ENCODE peak calls at places on chromosome 19, in five cellular contexts. S is NCI-H2029; F is T-cell; D is T-helper 1 cell; H is CD4-positive, alpha-beta T cell. J is an unnamed sample.

GRCh38 chr19:47848871-47849473 is 10.1 kb upstream of the TPRX2 start:
- DNase-seq in D (no peak), H (peak), S (no peak), F (peak), J (peak)

GRCh38 chr19:10145031-10145430 is 25.3 kb upstream of the EIF3G start:
- DNase-seq in H (no peak), F (no peak), D (no peak), S (no peak), J (no peak)

GRCh38 chr19:16678498-16678897 is 17.6 kb downstream of the TMEM38A start:
- DNase-seq in S (no peak), D (no peak), F (no peak), H (no peak), J (no peak)

GRCh38 chr19:14337510-14337909 is 43.7 kb upstream of the ADGRE5 start:
- DNase-seq in F (peak), D (no peak), S (peak), H (peak), J (no peak)

GRCh38 chr19:11578342-11579142 is 1.1 kb upstream of the ACP5 start:
- DNase-seq in S (no peak), D (peak), H (peak), F (peak), J (peak)

GRCh38 chr19:50358483-50359431 is 6.7 kb downstream of the NAPSA start:
- DNase-seq in H (peak), D (peak), F (peak), S (peak), J (peak)

GRCh38 chr19:1853295-1854031 is 5.2 kb upstream of the REXO1 start:
- DNase-seq in S (peak), D (peak), H (peak), F (peak), J (peak)

GRCh38 chr19:6707658-6708018 is 12.8 kb downstream of the C3 start:
- DNase-seq in S (no peak), H (no peak), D (no peak), F (no peak), J (no peak)

GRCh38 chr19:2045501-2046045 is 5.5 kb downstream of the MKNK2 start:
- DNase-seq in S (no peak), D (no peak), H (no peak), F (no peak), J (no peak)

GRCh38 chr19:2087621-2088100 is 8.5 kb downstream of the MOB3A start:
- DNase-seq in H (no peak), F (no peak), S (no peak), D (no peak), J (peak)